ENCODE peak calls at places on chromosomes 13 and 19, in six cellular contexts. S is mesothelial cell of epicardium, T is NCI-H1092 treated with DMSO at 0.1 percent for 48 hours, U is HS-5, Y is AG04449, D is ACHN. W is an unnamed sample.

GRCh38 chr13:21053231-21053630 is 8.2 kb downstream of the LATS2 start:
- DNase-seq in S (no peak), Y (no peak), D (no peak), T (no peak), U (no peak), W (no peak)

GRCh38 chr13:111859361-111860105 is 207.4 kb upstream of the SOX1 start:
- DNase-seq in D (no peak), Y (no peak), U (no peak), S (no peak), T (peak), W (no peak)

GRCh38 chr13:21176982-21177284 is 475 bp downstream of the MRPL57 start:
- DNase-seq in U (no peak), D (no peak), S (no peak), Y (no peak), T (no peak), W (peak)

GRCh38 chr19:13764101-13764807 is at the start of gene MRI1:
- DNase-seq in U (no peak), S (no peak), D (peak), Y (no peak), T (peak), W (peak)

GRCh38 chr19:1855828-1856255 is 7.5 kb downstream of the KLF16 start:
- DNase-seq in U (no peak), S (no peak), T (no peak), Y (no peak), D (no peak), W (peak)

GRCh38 chr13:36261976-36262375 is 35.6 kb downstream of the CCDC169 start:
- DNase-seq in D (no peak), S (no peak), T (no peak), U (no peak), Y (no peak), W (no peak)

GRCh38 chr13:94617389-94618000 is 15.8 kb downstream of the GPR180 start:
- DNase-seq in D (peak), S (no peak), Y (no peak), T (peak), U (no peak), W (peak)

GRCh38 chr13:48501705-48502104 is 31.2 kb downstream of the RCBTB2 start:
- DNase-seq in U (no peak), Y (no peak), S (no peak), D (no peak), T (no peak), W (no peak)

W was measured in RPMI8226.